ENCODE peak calls at places on chromosomes 2 and 18, in ten cellular contexts. N is uterus, V is A549, B is heart right ventricle, O is left ventricle myocardium inferior, F is IMR-90, U is GM23248, Z is HAP-1, K is breast epithelium, G is hepatocyte. A is an unnamed sample.
A peak's percentile ranks its signal among the peaks of the same experiment; 100 is the strongest.

GRCh38 chr18:32998285-32998684 is 225.5 kb upstream of the KLHL14 start:
- DNase-seq in F (no peak), Z (no peak), V (no peak), B (no peak), G (no peak), K (no peak), O (no peak), U (no peak), N (no peak), A (no peak)

GRCh38 chr2:44945676-44946427 is 4.3 kb downstream of the SIX3 start:
- DNase-seq in K (no peak), N (no peak), Z (no peak), B (no peak), V (no peak), G (no peak), U (no peak), F (no peak), O (no peak), A (no peak)

GRCh38 chr2:188529710-188530109 is 238.0 kb downstream of the GULP1 start:
- DNase-seq in G (no peak), Z (no peak), B (no peak), O (no peak), U (no peak), N (no peak), K (no peak), F (peak; percentile 27), V (no peak), A (no peak)

GRCh38 chr2:3485166-3485565 is 34.2 kb downstream of the ADI1 start:
- DNase-seq in U (no peak), B (no peak), K (peak; percentile 43), G (no peak), V (no peak), O (no peak), Z (no peak), F (no peak), N (peak; percentile 4), A (no peak)

GRCh38 chr2:55155764-55156221 is 76.3 kb downstream of the CLHC1 start:
- DNase-seq in Z (no peak), B (no peak), N (no peak), V (no peak), U (peak; percentile 84), O (no peak), F (peak; percentile 77), K (no peak), G (no peak), A (no peak)

GRCh38 chr2:204177977-204178522 is 241.5 kb downstream of the ICOS start:
- DNase-seq in V (peak; percentile 16), U (peak; percentile 30), K (no peak), Z (peak; percentile 83), O (peak; percentile 44), N (peak; percentile 32), G (peak; percentile 12), B (peak; percentile 34), F (no peak), A (peak; percentile 60)

GRCh38 chr18:9825571-9826073 is 60.2 kb upstream of the TXNDC2 start:
- DNase-seq in U (peak; percentile 89), K (no peak), B (no peak), F (peak; percentile 96), V (peak; percentile 94), N (no peak), O (no peak), Z (no peak), G (peak; percentile 79), A (no peak)

GRCh38 chr18:11909597-11910026 is 1.5 kb upstream of the MPPE1 start:
- DNase-seq in B (no peak), F (peak; percentile 55), O (no peak), V (no peak), K (no peak), N (no peak), Z (no peak), U (peak; percentile 81), G (peak; percentile 37), A (no peak)

GRCh38 chr2:107809835-107810234 is 16.9 kb upstream of the RGPD4 start:
- DNase-seq in B (no peak), K (no peak), G (no peak), N (no peak), O (no peak), F (no peak), U (no peak), V (no peak), Z (no peak), A (no peak)

GRCh38 chr18:47968006-47968676 is 37.7 kb upstream of the SMAD2 start:
- DNase-seq in V (peak; percentile 88), U (peak; percentile 1), B (no peak), Z (peak; percentile 80), N (no peak), K (no peak), G (no peak), F (no peak), O (no peak), A (no peak)

GRCh38 chr2:148525130-148525529 is 119.4 kb upstream of the EPC2 start:
- DNase-seq in Z (no peak), G (no peak), O (no peak), U (no peak), N (no peak), V (no peak), K (no peak), F (no peak), B (no peak), A (no peak)

GRCh38 chr2:148526509-148527346 is 117.8 kb upstream of the EPC2 start:
- DNase-seq in Z (no peak), V (no peak), B (no peak), N (no peak), U (no peak), K (no peak), O (no peak), G (no peak), F (no peak), A (no peak)

GRCh38 chr2:148521181-148521580 is 123.4 kb upstream of the EPC2 start:
- DNase-seq in B (no peak), K (no peak), U (no peak), Z (no peak), N (no peak), O (no peak), F (no peak), G (no peak), V (no peak), A (no peak)

GRCh38 chr2:148524519-148524919 is 120.0 kb upstream of the EPC2 start:
- DNase-seq in F (no peak), U (no peak), N (no peak), V (no peak), B (no peak), Z (no peak), G (no peak), O (no peak), K (no peak), A (no peak)

GRCh38 chr2:148523315-148523714 is 121.2 kb upstream of the EPC2 start:
- DNase-seq in B (no peak), Z (peak; percentile 45), O (no peak), F (no peak), N (no peak), K (no peak), V (no peak), G (no peak), U (no peak), A (no peak)
- H3K4me1 ChIP-seq in B (no peaks in the 10 kb centered on the region), Z (peaks cover 10% of the 10 kb centered on the region), O (no peaks in the 10 kb centered on the region), F (no peaks in the 10 kb centered on the region), N (no peaks in the 10 kb centered on the region), K (no peaks in the 10 kb centered on the region), V (no peaks in the 10 kb centered on the region), G (no peaks in the 10 kb centered on the region), U (no peaks in the 10 kb centered on the region), A (no peaks in the 10 kb centered on the region)

DNA sequence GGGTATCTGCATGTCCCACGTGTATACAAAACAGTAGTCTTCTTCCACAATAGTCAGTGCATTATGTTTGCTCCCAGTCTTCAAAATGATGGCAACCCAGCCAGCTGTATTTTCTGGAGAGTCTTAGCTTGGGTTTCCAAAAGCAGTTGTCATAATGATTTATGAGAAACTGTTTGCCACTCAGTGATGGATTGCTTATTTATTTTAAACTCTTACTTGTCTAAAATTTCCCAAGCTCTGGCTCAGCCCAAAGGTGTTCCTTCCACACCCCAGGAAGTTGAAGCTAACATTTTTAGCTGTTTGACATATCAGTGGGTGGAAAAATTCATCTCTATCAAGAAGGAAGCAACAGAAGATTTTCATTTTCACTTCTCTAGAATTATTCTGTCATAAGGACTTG is 78.8 kb downstream of the ASAP2 start:
- DNase-seq in O (no peak), G (no peak), K (no peak), Z (no peak), B (no peak), V (no peak), F (no peak), N (no peak), U (no peak), A (no peak)
- H3K4me1 ChIP-seq in O (peaks cover 40% of the 10 kb centered on the region), G (peaks cover 12% of the 10 kb centered on the region), K (no peaks in the 10 kb centered on the region), Z (peaks cover 5% of the 10 kb centered on the region), B (peaks cover 46% of the 10 kb centered on the region), V (peaks cover 57% of the 10 kb centered on the region), F (peaks cover 17% of the 10 kb centered on the region), N (no peaks in the 10 kb centered on the region), U (peaks cover 49% of the 10 kb centered on the region), A (peaks cover 16% of the 10 kb centered on the region)

GRCh38 chr2:172429351-172429968 is 2.1 kb downstream of the ITGA6 start:
- DNase-seq in K (no peak), G (peak; percentile 50), Z (no peak), O (no peak), F (peak; percentile 31), V (no peak), N (no peak), B (no peak), U (peak; percentile 44), A (no peak)

GRCh38 chr2:172427990-172428840 is 829 bp downstream of the ITGA6 start:
- DNase-seq in N (peak; percentile 31), Z (peak; percentile 73), G (peak; percentile 62), B (peak; percentile 38), K (no peak), O (peak; percentile 48), U (peak; percentile 60), F (no peak), V (peak; percentile 57), A (no peak)

GRCh38 chr2:172426635-172427255 is 641 bp upstream of the ITGA6 start:
- DNase-seq in N (no peak), Z (no peak), K (no peak), B (no peak), O (no peak), U (no peak), G (no peak), V (no peak), F (no peak), A (no peak)

GRCh38 chr2:172428841-172429173 is 1.4 kb downstream of the ITGA6 start:
- DNase-seq in B (no peak), K (no peak), G (no peak), U (no peak), Z (no peak), F (no peak), O (no peak), N (no peak), V (no peak), A (no peak)

GRCh38 chr2:172427256-172427989 is at the start of gene ITGA6:
- DNase-seq in Z (peak; percentile 88), O (peak; percentile 80), K (peak; percentile 62), B (peak; percentile 66), V (peak; percentile 84), U (peak; percentile 75), N (peak; percentile 67), F (peak; percentile 52), G (peak; percentile 89), A (no peak)
- H3K4me1 ChIP-seq in Z (peaks cover 22% of the 10 kb centered on the region), O (peaks cover 56% of the 10 kb centered on the region), K (no peaks in the 10 kb centered on the region), B (peaks cover 38% of the 10 kb centered on the region), V (peaks cover 28% of the 10 kb centered on the region), U (peaks cover 11% of the 10 kb centered on the region), N (no peaks in the 10 kb centered on the region), F (peaks cover 7% of the 10 kb centered on the region), G (peaks cover 6% of the 10 kb centered on the region), A (no peaks in the 10 kb centered on the region)

GRCh38 chr2:74036450-74037175 is 51.9 kb downstream of the TET3 start:
- DNase-seq in F (no peak), G (no peak), B (no peak), O (no peak), Z (no peak), K (no peak), V (no peak), N (no peak), U (no peak), A (no peak)
- H3K4me1 ChIP-seq in F (peaks cover 10% of the 10 kb centered on the region), G (peaks cover 33% of the 10 kb centered on the region), B (peaks cover 83% of the 10 kb centered on the region), O (peaks cover 29% of the 10 kb centered on the region), Z (no peaks in the 10 kb centered on the region), K (no peaks in the 10 kb centered on the region), V (no peaks in the 10 kb centered on the region), N (no peaks in the 10 kb centered on the region), U (peaks cover 11% of the 10 kb centered on the region), A (no peaks in the 10 kb centered on the region)

A was measured in right atrium auricular region.